ENCODE peak calls at places on chromosome 14, in eight cellular contexts. One of them, this sample, is unnamed.
A peak's percentile ranks its signal among the peaks of the same experiment; 100 is the strongest.

GRCh38 chr14:72907886-72908285 is 14.0 kb upstream of the DPF3 start:
- DNase-seq in GM23248: peak; percentile 81
- DNase-seq in CD4-positive, alpha-beta memory T cell: no peak
- DNase-seq in trophoblast cell: peak; percentile 21
- DNase-seq in hepatocyte: peak; percentile 39
- DNase-seq in neural progenitor cell: no peak
- DNase-seq in A549: no peak
- DNase-seq in neuronal stem cell: no peak
- DNase-seq in this sample: no peak

GRCh38 chr14:84273181-84273580 is 1256.8 kb upstream of the FLRT2 start:
- DNase-seq in GM23248: no peak
- DNase-seq in CD4-positive, alpha-beta memory T cell: no peak
- DNase-seq in trophoblast cell: no peak
- DNase-seq in hepatocyte: no peak
- DNase-seq in neural progenitor cell: no peak
- DNase-seq in A549: no peak
- DNase-seq in neuronal stem cell: no peak
- DNase-seq in this sample: peak; percentile 52

GRCh38 chr14:79890527-79890926 is 320.8 kb downstream of the DIO2 start:
- DNase-seq in GM23248: no peak
- DNase-seq in CD4-positive, alpha-beta memory T cell: no peak
- DNase-seq in trophoblast cell: no peak
- DNase-seq in hepatocyte: no peak
- DNase-seq in neural progenitor cell: no peak
- DNase-seq in A549: no peak
- DNase-seq in neuronal stem cell: no peak
- DNase-seq in this sample: no peak

GRCh38 chr14:25464772-25465171 is 414.8 kb upstream of the STXBP6 start:
- DNase-seq in GM23248: no peak
- DNase-seq in CD4-positive, alpha-beta memory T cell: no peak
- DNase-seq in trophoblast cell: no peak
- DNase-seq in hepatocyte: no peak
- DNase-seq in neural progenitor cell: no peak
- DNase-seq in A549: no peak
- DNase-seq in neuronal stem cell: no peak
- DNase-seq in this sample: no peak

GRCh38 chr14:91378945-91379932 is 38.4 kb downstream of the CCDC88C start:
- DNase-seq in GM23248: no peak
- DNase-seq in CD4-positive, alpha-beta memory T cell: no peak
- DNase-seq in trophoblast cell: no peak
- DNase-seq in hepatocyte: no peak
- DNase-seq in neural progenitor cell: no peak
- DNase-seq in A549: no peak
- DNase-seq in neuronal stem cell: no peak
- DNase-seq in this sample: no peak

GRCh38 chr14:77076118-77076631 is 21.9 kb upstream of the CIPC start:
- DNase-seq in GM23248: no peak
- DNase-seq in CD4-positive, alpha-beta memory T cell: no peak
- DNase-seq in trophoblast cell: no peak
- DNase-seq in hepatocyte: peak; percentile 67
- DNase-seq in neural progenitor cell: peak; percentile 52
- DNase-seq in A549: no peak
- DNase-seq in neuronal stem cell: peak; percentile 37
- DNase-seq in this sample: peak; percentile 96

GRCh38 chr14:96001866-96002510 is 37.2 kb upstream of the C14orf132 start:
- DNase-seq in GM23248: peak; percentile 61
- DNase-seq in CD4-positive, alpha-beta memory T cell: no peak
- DNase-seq in trophoblast cell: no peak
- DNase-seq in hepatocyte: no peak
- DNase-seq in neural progenitor cell: peak; percentile 52
- DNase-seq in A549: no peak
- DNase-seq in neuronal stem cell: no peak
- DNase-seq in this sample: no peak

GRCh38 chr14:69518341-69519101 is 34.0 kb downstream of the PLEKHD1 start:
- DNase-seq in GM23248: no peak
- DNase-seq in CD4-positive, alpha-beta memory T cell: no peak
- DNase-seq in trophoblast cell: no peak
- DNase-seq in hepatocyte: no peak
- DNase-seq in neural progenitor cell: peak; percentile 16
- DNase-seq in A549: no peak
- DNase-seq in neuronal stem cell: no peak
- DNase-seq in this sample: no peak

GRCh38 chr14:71588028-71588427 is 344.2 kb upstream of the RGS6 start:
- DNase-seq in GM23248: peak; percentile 80
- DNase-seq in CD4-positive, alpha-beta memory T cell: no peak
- DNase-seq in trophoblast cell: no peak
- DNase-seq in hepatocyte: peak; percentile 11
- DNase-seq in neural progenitor cell: no peak
- DNase-seq in A549: no peak
- DNase-seq in neuronal stem cell: no peak
- DNase-seq in this sample: peak; percentile 75

GRCh38 chr14:74956000-74956279 is 543 bp upstream of the PGF start:
- DNase-seq in GM23248: no peak
- DNase-seq in CD4-positive, alpha-beta memory T cell: no peak
- DNase-seq in trophoblast cell: no peak
- DNase-seq in hepatocyte: no peak
- DNase-seq in neural progenitor cell: no peak
- DNase-seq in A549: no peak
- DNase-seq in neuronal stem cell: no peak
- DNase-seq in this sample: no peak

GRCh38 chr14:50335989-50336391 is 23.9 kb downstream of the DMAC2L start:
- DNase-seq in GM23248: peak; percentile 44
- DNase-seq in CD4-positive, alpha-beta memory T cell: no peak
- DNase-seq in trophoblast cell: no peak
- DNase-seq in hepatocyte: no peak
- DNase-seq in neural progenitor cell: peak; percentile 42
- DNase-seq in A549: no peak
- DNase-seq in neuronal stem cell: no peak
- DNase-seq in this sample: peak; percentile 71

GRCh38 chr14:94066089-94066676 is 14.8 kb downstream of the DDX24 start:
- DNase-seq in GM23248: no peak
- DNase-seq in CD4-positive, alpha-beta memory T cell: no peak
- DNase-seq in trophoblast cell: no peak
- DNase-seq in hepatocyte: peak; percentile 61
- DNase-seq in neural progenitor cell: no peak
- DNase-seq in A549: peak; percentile 12
- DNase-seq in neuronal stem cell: no peak
- DNase-seq in this sample: no peak

GRCh38 chr14:103128631-103129300 is 5.5 kb downstream of the TNFAIP2 start:
- DNase-seq in GM23248: no peak
- DNase-seq in CD4-positive, alpha-beta memory T cell: no peak
- DNase-seq in trophoblast cell: peak; percentile 56
- DNase-seq in hepatocyte: no peak
- DNase-seq in neural progenitor cell: no peak
- DNase-seq in A549: no peak
- DNase-seq in neuronal stem cell: no peak
- DNase-seq in this sample: no peak

GRCh38 chr14:64968651-64969050 is 3.5 kb downstream of the RAB15 start:
- DNase-seq in GM23248: no peak
- DNase-seq in CD4-positive, alpha-beta memory T cell: no peak
- DNase-seq in trophoblast cell: no peak
- DNase-seq in hepatocyte: no peak
- DNase-seq in neural progenitor cell: peak; percentile 41
- DNase-seq in A549: no peak
- DNase-seq in neuronal stem cell: no peak
- DNase-seq in this sample: no peak

GRCh38 chr14:36555998-36556743 is 26.2 kb downstream of the NKX2-8 start:
- DNase-seq in GM23248: no peak
- DNase-seq in CD4-positive, alpha-beta memory T cell: no peak
- DNase-seq in trophoblast cell: no peak
- DNase-seq in hepatocyte: no peak
- DNase-seq in neural progenitor cell: no peak
- DNase-seq in A549: no peak
- DNase-seq in neuronal stem cell: no peak
- DNase-seq in this sample: no peak

GRCh38 chr14:89424241-89424640 is 7.2 kb upstream of the FOXN3 start:
- DNase-seq in GM23248: no peak
- DNase-seq in CD4-positive, alpha-beta memory T cell: no peak
- DNase-seq in trophoblast cell: no peak
- DNase-seq in hepatocyte: no peak
- DNase-seq in neural progenitor cell: no peak
- DNase-seq in A549: no peak
- DNase-seq in neuronal stem cell: no peak
- DNase-seq in this sample: no peak

GRCh38 chr14:89616425-89617141 is 199.6 kb upstream of the FOXN3 start:
- DNase-seq in GM23248: peak; percentile 62
- DNase-seq in CD4-positive, alpha-beta memory T cell: peak; percentile 83
- DNase-seq in trophoblast cell: no peak
- DNase-seq in hepatocyte: peak; percentile 28
- DNase-seq in neural progenitor cell: no peak
- DNase-seq in A549: no peak
- DNase-seq in neuronal stem cell: no peak
- DNase-seq in this sample: no peak

GRCh38 chr14:63596998-63597658 is 44.5 kb downstream of the WDR89 start:
- DNase-seq in GM23248: no peak
- DNase-seq in CD4-positive, alpha-beta memory T cell: no peak
- DNase-seq in trophoblast cell: no peak
- DNase-seq in hepatocyte: no peak
- DNase-seq in neural progenitor cell: no peak
- DNase-seq in A549: no peak
- DNase-seq in neuronal stem cell: no peak
- DNase-seq in this sample: no peak
- H3K4me3 ChIP-seq in GM23248: no peak overlapping the region
- H3K4me3 ChIP-seq in CD4-positive, alpha-beta memory T cell: no peak overlapping the region
- H3K4me3 ChIP-seq in trophoblast cell: no peak overlapping the region
- H3K4me3 ChIP-seq in hepatocyte: no peak overlapping the region
- H3K4me3 ChIP-seq in neural progenitor cell: no peak overlapping the region
- H3K4me3 ChIP-seq in A549: no peak overlapping the region
- H3K4me3 ChIP-seq in neuronal stem cell: no peak overlapping the region
- H3K4me3 ChIP-seq in this sample: no peak overlapping the region

GRCh38 chr14:101774814-101775213 is 13.3 kb downstream of the PPP2R5C start:
- DNase-seq in GM23248: no peak
- DNase-seq in CD4-positive, alpha-beta memory T cell: no peak
- DNase-seq in trophoblast cell: no peak
- DNase-seq in hepatocyte: no peak
- DNase-seq in neural progenitor cell: no peak
- DNase-seq in A549: no peak
- DNase-seq in neuronal stem cell: no peak
- DNase-seq in this sample: no peak
- H3K4me1 ChIP-seq in GM23248: no peaks in the 10 kb centered on the region
- H3K4me1 ChIP-seq in CD4-positive, alpha-beta memory T cell: peaks cover 11% of the 10 kb centered on the region
- H3K4me1 ChIP-seq in trophoblast cell: no peaks in the 10 kb centered on the region
- H3K4me1 ChIP-seq in hepatocyte: no peaks in the 10 kb centered on the region
- H3K4me1 ChIP-seq in neural progenitor cell: no peaks in the 10 kb centered on the region
- H3K4me1 ChIP-seq in A549: no peaks in the 10 kb centered on the region
- H3K4me1 ChIP-seq in neuronal stem cell: no peaks in the 10 kb centered on the region
- H3K4me1 ChIP-seq in this sample: peaks cover 5% of the 10 kb centered on the region

GRCh38 chr14:34930591-34931069 is 52.2 kb upstream of the SRP54 start:
- DNase-seq in GM23248: no peak
- DNase-seq in CD4-positive, alpha-beta memory T cell: peak; percentile 69
- DNase-seq in trophoblast cell: no peak
- DNase-seq in hepatocyte: no peak
- DNase-seq in neural progenitor cell: no peak
- DNase-seq in A549: no peak
- DNase-seq in neuronal stem cell: no peak
- DNase-seq in this sample: no peak
- H3K27ac ChIP-seq in GM23248: no peak overlapping the region
- H3K27ac ChIP-seq in CD4-positive, alpha-beta memory T cell: peak overlapping the region; percentile 79
- H3K27ac ChIP-seq in trophoblast cell: no peak overlapping the region
- H3K27ac ChIP-seq in hepatocyte: no peak overlapping the region
- H3K27ac ChIP-seq in neural progenitor cell: no peak overlapping the region
- H3K27ac ChIP-seq in A549: no peak overlapping the region
- H3K27ac ChIP-seq in neuronal stem cell: no peak overlapping the region
- H3K27ac ChIP-seq in this sample: no peak overlapping the region

DNA sequence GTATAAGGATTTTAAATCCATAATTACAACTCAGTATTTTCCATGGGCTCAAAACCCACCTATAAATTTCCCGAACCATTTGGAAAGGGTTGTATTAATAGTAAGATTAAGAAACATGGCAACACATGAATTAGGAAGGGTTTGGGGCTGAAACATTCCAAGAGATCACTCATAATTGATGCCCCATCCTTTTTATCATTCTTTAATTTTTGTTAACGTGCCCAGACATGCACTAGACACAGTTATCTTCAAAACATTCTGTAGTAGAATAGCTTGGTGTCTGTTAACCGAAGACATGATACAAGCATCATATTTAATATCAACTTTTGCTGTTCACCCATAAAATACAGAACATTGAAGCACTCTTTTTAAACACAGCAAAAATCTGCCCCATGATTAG is 106.8 kb upstream of the FRMD6 start:
- DNase-seq in GM23248: no peak
- DNase-seq in CD4-positive, alpha-beta memory T cell: no peak
- DNase-seq in trophoblast cell: no peak
- DNase-seq in hepatocyte: no peak
- DNase-seq in neural progenitor cell: no peak
- DNase-seq in A549: no peak
- DNase-seq in neuronal stem cell: no peak
- DNase-seq in this sample: no peak
- H3K4me3 ChIP-seq in GM23248: no peak overlapping the region
- H3K4me3 ChIP-seq in CD4-positive, alpha-beta memory T cell: no peak overlapping the region
- H3K4me3 ChIP-seq in trophoblast cell: no peak overlapping the region
- H3K4me3 ChIP-seq in hepatocyte: no peak overlapping the region
- H3K4me3 ChIP-seq in neural progenitor cell: no peak overlapping the region
- H3K4me3 ChIP-seq in A549: no peak overlapping the region
- H3K4me3 ChIP-seq in neuronal stem cell: no peak overlapping the region
- H3K4me3 ChIP-seq in this sample: no peak overlapping the region

DNA sequence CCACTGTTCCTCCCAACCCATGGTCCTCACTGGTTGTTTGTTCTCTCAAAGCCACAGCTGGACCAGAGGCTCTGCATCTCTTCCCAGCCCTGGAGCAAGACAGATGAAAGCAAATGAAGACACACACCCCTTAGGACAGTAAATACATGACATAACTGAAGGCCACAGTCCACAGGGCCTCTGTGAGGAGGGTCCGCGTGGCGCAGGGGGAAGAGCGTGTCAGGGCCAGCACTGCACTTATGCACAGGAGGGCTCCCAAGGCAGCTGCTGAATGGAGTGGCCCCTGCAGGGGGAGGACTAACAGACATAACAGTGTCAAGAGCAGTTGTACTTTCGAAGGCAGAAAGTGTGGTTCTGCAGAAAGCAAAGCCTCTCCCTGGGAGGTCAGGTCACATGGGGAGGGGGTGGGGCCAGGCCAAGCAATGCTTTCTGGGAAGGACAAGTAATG is 79.9 kb downstream of the CHGA start:
- DNase-seq in GM23248: no peak
- DNase-seq in CD4-positive, alpha-beta memory T cell: no peak
- DNase-seq in trophoblast cell: no peak
- DNase-seq in hepatocyte: no peak
- DNase-seq in neural progenitor cell: no peak
- DNase-seq in A549: no peak
- DNase-seq in neuronal stem cell: no peak
- DNase-seq in this sample: no peak
- H3K4me1 ChIP-seq in GM23248: peaks cover 18% of the 10 kb centered on the region
- H3K4me1 ChIP-seq in CD4-positive, alpha-beta memory T cell: no peaks in the 10 kb centered on the region
- H3K4me1 ChIP-seq in trophoblast cell: no peaks in the 10 kb centered on the region
- H3K4me1 ChIP-seq in hepatocyte: peaks cover 8% of the 10 kb centered on the region
- H3K4me1 ChIP-seq in neural progenitor cell: no peaks in the 10 kb centered on the region
- H3K4me1 ChIP-seq in A549: peaks cover 20% of the 10 kb centered on the region
- H3K4me1 ChIP-seq in neuronal stem cell: peaks cover 20% of the 10 kb centered on the region
- H3K4me1 ChIP-seq in this sample: peaks cover 6% of the 10 kb centered on the region

This sample was measured in cardiac muscle cell.